ENCODE peak calls at places on chromosomes 4 and X, in nine cellular contexts. U is activated CD4-positive, alpha-beta memory T cell treated with anti-CD3 and anti-CD28 coated beads for 36 hours; J is A172; D is T-helper 2 cell; S is occipital lobe; V is NCI-H2171 treated with DMSO at 0.1 percent for 48 hours; Q is stimulated activated CD8-positive, alpha-beta memory T cell treated with anti-CD3 and anti-CD28 coated beads, Interleukin-15, amount 100 ng/mL, for 4 hours; H is germinal center; K is EL. N is an unnamed sample.

GRCh38 chr4:88765729-88766128 is 68.1 kb upstream of the NAP1L5 start:
- DNase-seq in U (no peak), J (peak; percentile 86), D (no peak), S (no peak), V (no peak), Q (no peak), H (no peak), K (peak; percentile 87), N (no peak)

GRCh38 chr4:4185528-4185927 is 41.2 kb downstream of the OTOP1 start:
- DNase-seq in U (no peak), J (no peak), D (no peak), S (no peak), V (no peak), Q (no peak), H (no peak), K (no peak), N (no peak)

GRCh38 chrX:123185714-123186113 is 1.6 kb downstream of the GRIA3 start:
- DNase-seq in U (no peak), J (no peak), D (no peak), S (no peak), V (no peak), Q (no peak), H (no peak), K (no peak), N (no peak)

GRCh38 chr4:26819026-26819425 is 41.6 kb upstream of the STIM2 start:
- DNase-seq in U (no peak), J (no peak), D (no peak), S (no peak), V (no peak), Q (no peak), H (no peak), K (no peak), N (no peak)

GRCh38 chr4:11111876-11112275 is 316.8 kb downstream of the HS3ST1 start:
- DNase-seq in U (no peak), J (no peak), D (no peak), S (no peak), V (peak; percentile 1), Q (no peak), H (no peak), K (no peak), N (no peak)

GRCh38 chrX:154735695-154736393 is 15.0 kb downstream of the GAB3 start:
- DNase-seq in U (no peak), J (no peak), D (no peak), S (no peak), V (no peak), Q (no peak), H (no peak), K (peak; percentile 87), N (no peak)

GRCh38 chr4:79178770-79179169 is 147.1 kb downstream of the NAA11 start:
- DNase-seq in U (no peak), J (no peak), D (no peak), S (no peak), V (no peak), Q (no peak), H (no peak), K (no peak), N (no peak)

GRCh38 chrX:132958086-132958703 is at the start of gene HS6ST2:
- DNase-seq in U (no peak), J (no peak), D (no peak), S (no peak), V (peak; percentile 62), Q (no peak), H (no peak), K (no peak), N (no peak)

GRCh38 chr4:10084651-10085320 is 31.8 kb downstream of the WDR1 start:
- DNase-seq in U (no peak), J (no peak), D (no peak), S (no peak), V (no peak), Q (no peak), H (no peak), K (no peak), N (no peak)

GRCh38 chr4:139184129-139184528 is 7.1 kb upstream of the ELF2 start:
- DNase-seq in U (no peak), J (no peak), D (peak; percentile 47), S (no peak), V (no peak), Q (no peak), H (no peak), K (peak; percentile 23), N (peak; percentile 39)

GRCh38 chr4:89294583-89295244 is 12.9 kb downstream of the GPRIN3 start:
- DNase-seq in U (no peak), J (no peak), D (peak; percentile 95), S (no peak), V (no peak), Q (no peak), H (no peak), K (no peak), N (peak; percentile 13)

GRCh38 chr4:67680568-67681222 is 20.3 kb downstream of the UBA6 start:
- DNase-seq in U (peak; percentile 15), J (no peak), D (no peak), S (no peak), V (no peak), Q (no peak), H (no peak), K (peak; percentile 56), N (no peak)

GRCh38 chr4:15771419-15772058 is 6.6 kb upstream of the CD38 start:
- DNase-seq in U (peak; percentile 50), J (no peak), D (peak; percentile 77), S (no peak), V (no peak), Q (no peak), H (no peak), K (no peak), N (peak; percentile 36)

GRCh38 chr4:26023191-26023972 is 109.4 kb downstream of the SMIM20 start:
- DNase-seq in U (no peak), J (no peak), D (no peak), S (no peak), V (no peak), Q (no peak), H (no peak), K (peak; percentile 18), N (no peak)

GRCh38 chr4:184599492-184600135 is 49.6 kb downstream of the CASP3 start:
- DNase-seq in U (no peak), J (peak; percentile 83), D (no peak), S (no peak), V (no peak), Q (no peak), H (no peak), K (peak; percentile 85), N (no peak)

GRCh38 chr4:66014146-66014765 is 344.0 kb upstream of the EPHA5 start:
- DNase-seq in U (no peak), J (peak; percentile 6), D (no peak), S (no peak), V (no peak), Q (no peak), H (no peak), K (no peak), N (no peak)

GRCh38 chrX:130645955-130646583 is 244.3 kb downstream of the RBMX2 start:
- DNase-seq in U (no peak), J (no peak), D (no peak), S (no peak), V (no peak), Q (no peak), H (no peak), K (no peak), N (no peak)

GRCh38 chr4:38687571-38688011 is 23.6 kb downstream of the KLF3 start:
- DNase-seq in U (peak; percentile 48), J (no peak), D (peak; percentile 69), S (no peak), V (no peak), Q (no peak), H (no peak), K (no peak), N (no peak)

GRCh38 chr4:141563721-141564120 is 72.7 kb upstream of the IL15 start:
- DNase-seq in U (no peak), J (no peak), D (no peak), S (no peak), V (no peak), Q (no peak), H (no peak), K (peak; percentile 55), N (no peak)

N was measured in GM13976.